ENCODE peak calls at places on chromosomes 13 and 19, in nine cellular contexts. One of them, this sample, is unnamed.

GRCh38 chr19:49749771-49750170 is 13.3 kb downstream of the TSKS start:
- DNase-seq in amniotic stem cell: no peak
- DNase-seq in EH: peak; percentile 77
- DNase-seq in stimulated activated CD4-positive, alpha-beta T cell treated with anti-CD3 and anti-CD28 coated beads, Interleukin-1b, Interleukin-23, amount 100 ng/mL, for 24 hours: no peak
- DNase-seq in colonic mucosa: no peak
- DNase-seq in COR-L47: no peak
- DNase-seq in naive thymus-derived CD8-positive, alpha-beta T cell: no peak
- DNase-seq in cortex of kidney: no peak
- DNase-seq in choroid plexus epithelial cell: no peak
- DNase-seq in this sample: no peak

GRCh38 chr19:18737337-18737953 is 53.7 kb downstream of the COMP start:
- DNase-seq in amniotic stem cell: no peak
- DNase-seq in EH: no peak
- DNase-seq in stimulated activated CD4-positive, alpha-beta T cell treated with anti-CD3 and anti-CD28 coated beads, Interleukin-1b, Interleukin-23, amount 100 ng/mL, for 24 hours: no peak
- DNase-seq in colonic mucosa: no peak
- DNase-seq in COR-L47: no peak
- DNase-seq in naive thymus-derived CD8-positive, alpha-beta T cell: no peak
- DNase-seq in cortex of kidney: no peak
- DNase-seq in choroid plexus epithelial cell: no peak
- DNase-seq in this sample: no peak

GRCh38 chr19:41226053-41226873 is 7.2 kb downstream of the AXL start:
- DNase-seq in amniotic stem cell: peak; percentile 84
- DNase-seq in EH: peak; percentile 94
- DNase-seq in stimulated activated CD4-positive, alpha-beta T cell treated with anti-CD3 and anti-CD28 coated beads, Interleukin-1b, Interleukin-23, amount 100 ng/mL, for 24 hours: peak; percentile 7
- DNase-seq in colonic mucosa: peak; percentile 74
- DNase-seq in COR-L47: no peak
- DNase-seq in naive thymus-derived CD8-positive, alpha-beta T cell: peak; percentile 25
- DNase-seq in cortex of kidney: no peak
- DNase-seq in choroid plexus epithelial cell: peak; percentile 77
- DNase-seq in this sample: no peak

GRCh38 chr19:1324792-1325567 is 39.3 kb downstream of the EFNA2 start:
- DNase-seq in amniotic stem cell: peak; percentile 12
- DNase-seq in EH: peak; percentile 81
- DNase-seq in stimulated activated CD4-positive, alpha-beta T cell treated with anti-CD3 and anti-CD28 coated beads, Interleukin-1b, Interleukin-23, amount 100 ng/mL, for 24 hours: peak; percentile 6
- DNase-seq in colonic mucosa: peak; percentile 61
- DNase-seq in COR-L47: peak; percentile 50
- DNase-seq in naive thymus-derived CD8-positive, alpha-beta T cell: peak; percentile 38
- DNase-seq in cortex of kidney: no peak
- DNase-seq in choroid plexus epithelial cell: peak; percentile 88
- DNase-seq in this sample: peak; percentile 75

GRCh38 chr19:16801599-16801998 is 27.6 kb upstream of the SIN3B start:
- DNase-seq in amniotic stem cell: no peak
- DNase-seq in EH: peak; percentile 60
- DNase-seq in stimulated activated CD4-positive, alpha-beta T cell treated with anti-CD3 and anti-CD28 coated beads, Interleukin-1b, Interleukin-23, amount 100 ng/mL, for 24 hours: no peak
- DNase-seq in colonic mucosa: no peak
- DNase-seq in COR-L47: no peak
- DNase-seq in naive thymus-derived CD8-positive, alpha-beta T cell: no peak
- DNase-seq in cortex of kidney: no peak
- DNase-seq in choroid plexus epithelial cell: peak; percentile 68
- DNase-seq in this sample: no peak

GRCh38 chr19:42051166-42052115 is 18.6 kb downstream of the GRIK5 start:
- DNase-seq in amniotic stem cell: no peak
- DNase-seq in EH: peak; percentile 29
- DNase-seq in stimulated activated CD4-positive, alpha-beta T cell treated with anti-CD3 and anti-CD28 coated beads, Interleukin-1b, Interleukin-23, amount 100 ng/mL, for 24 hours: no peak
- DNase-seq in colonic mucosa: no peak
- DNase-seq in COR-L47: no peak
- DNase-seq in naive thymus-derived CD8-positive, alpha-beta T cell: no peak
- DNase-seq in cortex of kidney: no peak
- DNase-seq in choroid plexus epithelial cell: no peak
- DNase-seq in this sample: no peak

GRCh38 chr13:46401432-46401831 is 14.4 kb upstream of the RUBCNL start:
- DNase-seq in amniotic stem cell: no peak
- DNase-seq in EH: no peak
- DNase-seq in stimulated activated CD4-positive, alpha-beta T cell treated with anti-CD3 and anti-CD28 coated beads, Interleukin-1b, Interleukin-23, amount 100 ng/mL, for 24 hours: no peak
- DNase-seq in colonic mucosa: no peak
- DNase-seq in COR-L47: no peak
- DNase-seq in naive thymus-derived CD8-positive, alpha-beta T cell: no peak
- DNase-seq in cortex of kidney: no peak
- DNase-seq in choroid plexus epithelial cell: no peak
- DNase-seq in this sample: no peak

GRCh38 chr13:99693351-99693750 is 192.1 kb downstream of the TM9SF2 start:
- DNase-seq in amniotic stem cell: no peak
- DNase-seq in EH: no peak
- DNase-seq in stimulated activated CD4-positive, alpha-beta T cell treated with anti-CD3 and anti-CD28 coated beads, Interleukin-1b, Interleukin-23, amount 100 ng/mL, for 24 hours: no peak
- DNase-seq in colonic mucosa: no peak
- DNase-seq in COR-L47: no peak
- DNase-seq in naive thymus-derived CD8-positive, alpha-beta T cell: no peak
- DNase-seq in cortex of kidney: no peak
- DNase-seq in choroid plexus epithelial cell: no peak
- DNase-seq in this sample: no peak

GRCh38 chr13:44648392-44649117 is 72.4 kb upstream of the TSC22D1 start:
- DNase-seq in amniotic stem cell: no peak
- DNase-seq in EH: peak; percentile 14
- DNase-seq in stimulated activated CD4-positive, alpha-beta T cell treated with anti-CD3 and anti-CD28 coated beads, Interleukin-1b, Interleukin-23, amount 100 ng/mL, for 24 hours: no peak
- DNase-seq in colonic mucosa: no peak
- DNase-seq in COR-L47: no peak
- DNase-seq in naive thymus-derived CD8-positive, alpha-beta T cell: no peak
- DNase-seq in cortex of kidney: no peak
- DNase-seq in choroid plexus epithelial cell: peak; percentile 37
- DNase-seq in this sample: no peak

GRCh38 chr13:91347996-91348905 is 764 bp downstream of the MIR17HG start:
- DNase-seq in amniotic stem cell: peak; percentile 42
- DNase-seq in EH: peak; percentile 34
- DNase-seq in stimulated activated CD4-positive, alpha-beta T cell treated with anti-CD3 and anti-CD28 coated beads, Interleukin-1b, Interleukin-23, amount 100 ng/mL, for 24 hours: peak; percentile 60
- DNase-seq in colonic mucosa: peak; percentile 51
- DNase-seq in COR-L47: no peak
- DNase-seq in naive thymus-derived CD8-positive, alpha-beta T cell: peak; percentile 72
- DNase-seq in cortex of kidney: no peak
- DNase-seq in choroid plexus epithelial cell: peak; percentile 53
- DNase-seq in this sample: peak; percentile 74

GRCh38 chr13:72412481-72412880 is 314.9 kb downstream of the MZT1 start:
- DNase-seq in amniotic stem cell: no peak
- DNase-seq in EH: no peak
- DNase-seq in stimulated activated CD4-positive, alpha-beta T cell treated with anti-CD3 and anti-CD28 coated beads, Interleukin-1b, Interleukin-23, amount 100 ng/mL, for 24 hours: no peak
- DNase-seq in colonic mucosa: no peak
- DNase-seq in COR-L47: no peak
- DNase-seq in naive thymus-derived CD8-positive, alpha-beta T cell: no peak
- DNase-seq in cortex of kidney: no peak
- DNase-seq in choroid plexus epithelial cell: no peak
- DNase-seq in this sample: no peak

GRCh38 chr13:53129864-53130393 is 101.3 kb downstream of the OLFM4 start:
- DNase-seq in amniotic stem cell: no peak
- DNase-seq in EH: no peak
- DNase-seq in stimulated activated CD4-positive, alpha-beta T cell treated with anti-CD3 and anti-CD28 coated beads, Interleukin-1b, Interleukin-23, amount 100 ng/mL, for 24 hours: no peak
- DNase-seq in colonic mucosa: no peak
- DNase-seq in COR-L47: no peak
- DNase-seq in naive thymus-derived CD8-positive, alpha-beta T cell: no peak
- DNase-seq in cortex of kidney: no peak
- DNase-seq in choroid plexus epithelial cell: no peak
- DNase-seq in this sample: no peak

GRCh38 chr19:7699422-7700127 is 2.4 kb downstream of the FCER2 start:
- DNase-seq in amniotic stem cell: no peak
- DNase-seq in EH: no peak
- DNase-seq in stimulated activated CD4-positive, alpha-beta T cell treated with anti-CD3 and anti-CD28 coated beads, Interleukin-1b, Interleukin-23, amount 100 ng/mL, for 24 hours: peak; percentile 20
- DNase-seq in colonic mucosa: no peak
- DNase-seq in COR-L47: no peak
- DNase-seq in naive thymus-derived CD8-positive, alpha-beta T cell: no peak
- DNase-seq in cortex of kidney: no peak
- DNase-seq in choroid plexus epithelial cell: no peak
- DNase-seq in this sample: no peak

GRCh38 chr13:107185889-107186288 is 618.0 kb upstream of the ARGLU1 start:
- DNase-seq in amniotic stem cell: no peak
- DNase-seq in EH: no peak
- DNase-seq in stimulated activated CD4-positive, alpha-beta T cell treated with anti-CD3 and anti-CD28 coated beads, Interleukin-1b, Interleukin-23, amount 100 ng/mL, for 24 hours: no peak
- DNase-seq in colonic mucosa: no peak
- DNase-seq in COR-L47: no peak
- DNase-seq in naive thymus-derived CD8-positive, alpha-beta T cell: no peak
- DNase-seq in cortex of kidney: no peak
- DNase-seq in choroid plexus epithelial cell: peak; percentile 43
- DNase-seq in this sample: no peak

GRCh38 chr13:75960538-75960994 is 324.4 kb downstream of the LMO7 start:
- DNase-seq in amniotic stem cell: no peak
- DNase-seq in EH: no peak
- DNase-seq in stimulated activated CD4-positive, alpha-beta T cell treated with anti-CD3 and anti-CD28 coated beads, Interleukin-1b, Interleukin-23, amount 100 ng/mL, for 24 hours: no peak
- DNase-seq in colonic mucosa: no peak
- DNase-seq in COR-L47: no peak
- DNase-seq in naive thymus-derived CD8-positive, alpha-beta T cell: no peak
- DNase-seq in cortex of kidney: no peak
- DNase-seq in choroid plexus epithelial cell: no peak
- DNase-seq in this sample: no peak

GRCh38 chr13:36131931-36132297 is 732 bp upstream of the DCLK1 start:
- DNase-seq in amniotic stem cell: no peak
- DNase-seq in EH: peak; percentile 42
- DNase-seq in stimulated activated CD4-positive, alpha-beta T cell treated with anti-CD3 and anti-CD28 coated beads, Interleukin-1b, Interleukin-23, amount 100 ng/mL, for 24 hours: no peak
- DNase-seq in colonic mucosa: peak; percentile 29
- DNase-seq in COR-L47: no peak
- DNase-seq in naive thymus-derived CD8-positive, alpha-beta T cell: no peak
- DNase-seq in cortex of kidney: no peak
- DNase-seq in choroid plexus epithelial cell: peak; percentile 69
- DNase-seq in this sample: no peak

GRCh38 chr13:20125783-20126165 is 35.1 kb downstream of the GJA3 start:
- DNase-seq in amniotic stem cell: no peak
- DNase-seq in EH: no peak
- DNase-seq in stimulated activated CD4-positive, alpha-beta T cell treated with anti-CD3 and anti-CD28 coated beads, Interleukin-1b, Interleukin-23, amount 100 ng/mL, for 24 hours: no peak
- DNase-seq in colonic mucosa: no peak
- DNase-seq in COR-L47: no peak
- DNase-seq in naive thymus-derived CD8-positive, alpha-beta T cell: no peak
- DNase-seq in cortex of kidney: no peak
- DNase-seq in choroid plexus epithelial cell: no peak
- DNase-seq in this sample: no peak

GRCh38 chr13:43905435-43906031 is 25.8 kb downstream of the LACC1 start:
- DNase-seq in amniotic stem cell: peak; percentile 47
- DNase-seq in EH: peak; percentile 72
- DNase-seq in stimulated activated CD4-positive, alpha-beta T cell treated with anti-CD3 and anti-CD28 coated beads, Interleukin-1b, Interleukin-23, amount 100 ng/mL, for 24 hours: no peak
- DNase-seq in colonic mucosa: peak; percentile 44
- DNase-seq in COR-L47: peak; percentile 47
- DNase-seq in naive thymus-derived CD8-positive, alpha-beta T cell: peak; percentile 34
- DNase-seq in cortex of kidney: no peak
- DNase-seq in choroid plexus epithelial cell: peak; percentile 86
- DNase-seq in this sample: no peak

GRCh38 chr13:99311137-99311536 is 3.9 kb upstream of the GPR183 start:
- DNase-seq in amniotic stem cell: no peak
- DNase-seq in EH: peak; percentile 48
- DNase-seq in stimulated activated CD4-positive, alpha-beta T cell treated with anti-CD3 and anti-CD28 coated beads, Interleukin-1b, Interleukin-23, amount 100 ng/mL, for 24 hours: no peak
- DNase-seq in colonic mucosa: no peak
- DNase-seq in COR-L47: no peak
- DNase-seq in naive thymus-derived CD8-positive, alpha-beta T cell: no peak
- DNase-seq in cortex of kidney: no peak
- DNase-seq in choroid plexus epithelial cell: no peak
- DNase-seq in this sample: no peak

GRCh38 chr13:27657724-27658123 is 36.0 kb downstream of the POLR1D start:
- DNase-seq in amniotic stem cell: no peak
- DNase-seq in EH: no peak
- DNase-seq in stimulated activated CD4-positive, alpha-beta T cell treated with anti-CD3 and anti-CD28 coated beads, Interleukin-1b, Interleukin-23, amount 100 ng/mL, for 24 hours: no peak
- DNase-seq in colonic mucosa: no peak
- DNase-seq in COR-L47: no peak
- DNase-seq in naive thymus-derived CD8-positive, alpha-beta T cell: no peak
- DNase-seq in cortex of kidney: no peak
- DNase-seq in choroid plexus epithelial cell: no peak
- DNase-seq in this sample: no peak

GRCh38 chr13:108897955-108898354 is 268.5 kb downstream of the MYO16 start:
- DNase-seq in amniotic stem cell: no peak
- DNase-seq in EH: no peak
- DNase-seq in stimulated activated CD4-positive, alpha-beta T cell treated with anti-CD3 and anti-CD28 coated beads, Interleukin-1b, Interleukin-23, amount 100 ng/mL, for 24 hours: no peak
- DNase-seq in colonic mucosa: no peak
- DNase-seq in COR-L47: no peak
- DNase-seq in naive thymus-derived CD8-positive, alpha-beta T cell: no peak
- DNase-seq in cortex of kidney: no peak
- DNase-seq in choroid plexus epithelial cell: peak; percentile 13
- DNase-seq in this sample: no peak

GRCh38 chr19:37007587-37008220 is 70.5 kb upstream of the ZNF420 start:
- DNase-seq in amniotic stem cell: no peak
- DNase-seq in EH: no peak
- DNase-seq in stimulated activated CD4-positive, alpha-beta T cell treated with anti-CD3 and anti-CD28 coated beads, Interleukin-1b, Interleukin-23, amount 100 ng/mL, for 24 hours: peak; percentile 28
- DNase-seq in colonic mucosa: peak; percentile 41
- DNase-seq in COR-L47: peak; percentile 8
- DNase-seq in naive thymus-derived CD8-positive, alpha-beta T cell: no peak
- DNase-seq in cortex of kidney: no peak
- DNase-seq in choroid plexus epithelial cell: peak; percentile 64
- DNase-seq in this sample: peak; percentile 3

GRCh38 chr19:292281-292884 is 1.2 kb upstream of the PLPP2 start:
- DNase-seq in amniotic stem cell: no peak
- DNase-seq in EH: no peak
- DNase-seq in stimulated activated CD4-positive, alpha-beta T cell treated with anti-CD3 and anti-CD28 coated beads, Interleukin-1b, Interleukin-23, amount 100 ng/mL, for 24 hours: no peak
- DNase-seq in colonic mucosa: no peak
- DNase-seq in COR-L47: no peak
- DNase-seq in naive thymus-derived CD8-positive, alpha-beta T cell: no peak
- DNase-seq in cortex of kidney: no peak
- DNase-seq in choroid plexus epithelial cell: no peak
- DNase-seq in this sample: no peak

GRCh38 chr19:5057860-5058259 is 88.9 kb downstream of the KDM4B start:
- DNase-seq in amniotic stem cell: no peak
- DNase-seq in EH: peak; percentile 40
- DNase-seq in stimulated activated CD4-positive, alpha-beta T cell treated with anti-CD3 and anti-CD28 coated beads, Interleukin-1b, Interleukin-23, amount 100 ng/mL, for 24 hours: no peak
- DNase-seq in colonic mucosa: no peak
- DNase-seq in COR-L47: peak; percentile 11
- DNase-seq in naive thymus-derived CD8-positive, alpha-beta T cell: no peak
- DNase-seq in cortex of kidney: no peak
- DNase-seq in choroid plexus epithelial cell: peak; percentile 40
- DNase-seq in this sample: no peak

GRCh38 chr13:28730762-28731161 is 12.0 kb upstream of the SLC46A3 start:
- DNase-seq in amniotic stem cell: no peak
- DNase-seq in EH: no peak
- DNase-seq in stimulated activated CD4-positive, alpha-beta T cell treated with anti-CD3 and anti-CD28 coated beads, Interleukin-1b, Interleukin-23, amount 100 ng/mL, for 24 hours: no peak
- DNase-seq in colonic mucosa: no peak
- DNase-seq in COR-L47: no peak
- DNase-seq in naive thymus-derived CD8-positive, alpha-beta T cell: no peak
- DNase-seq in cortex of kidney: no peak
- DNase-seq in choroid plexus epithelial cell: no peak
- DNase-seq in this sample: no peak

GRCh38 chr13:114068723-114069322 is 63.6 kb downstream of the RASA3 start:
- DNase-seq in amniotic stem cell: no peak
- DNase-seq in EH: peak; percentile 82
- DNase-seq in stimulated activated CD4-positive, alpha-beta T cell treated with anti-CD3 and anti-CD28 coated beads, Interleukin-1b, Interleukin-23, amount 100 ng/mL, for 24 hours: no peak
- DNase-seq in colonic mucosa: no peak
- DNase-seq in COR-L47: no peak
- DNase-seq in naive thymus-derived CD8-positive, alpha-beta T cell: no peak
- DNase-seq in cortex of kidney: no peak
- DNase-seq in choroid plexus epithelial cell: peak; percentile 75
- DNase-seq in this sample: no peak

GRCh38 chr19:40611900-40612698 is 10.9 kb downstream of the LTBP4 start:
- DNase-seq in amniotic stem cell: no peak
- DNase-seq in EH: no peak
- DNase-seq in stimulated activated CD4-positive, alpha-beta T cell treated with anti-CD3 and anti-CD28 coated beads, Interleukin-1b, Interleukin-23, amount 100 ng/mL, for 24 hours: no peak
- DNase-seq in colonic mucosa: no peak
- DNase-seq in COR-L47: no peak
- DNase-seq in naive thymus-derived CD8-positive, alpha-beta T cell: no peak
- DNase-seq in cortex of kidney: no peak
- DNase-seq in choroid plexus epithelial cell: no peak
- DNase-seq in this sample: no peak

GRCh38 chr19:2962018-2962670 is 15.2 kb upstream of the TLE6 start:
- DNase-seq in amniotic stem cell: peak; percentile 62
- DNase-seq in EH: peak; percentile 82
- DNase-seq in stimulated activated CD4-positive, alpha-beta T cell treated with anti-CD3 and anti-CD28 coated beads, Interleukin-1b, Interleukin-23, amount 100 ng/mL, for 24 hours: no peak
- DNase-seq in colonic mucosa: peak; percentile 72
- DNase-seq in COR-L47: peak; percentile 84
- DNase-seq in naive thymus-derived CD8-positive, alpha-beta T cell: peak; percentile 64
- DNase-seq in cortex of kidney: no peak
- DNase-seq in choroid plexus epithelial cell: peak; percentile 92
- DNase-seq in this sample: peak; percentile 26

GRCh38 chr19:56837892-56838679 is 2.4 kb downstream of the PEG3 start:
- DNase-seq in amniotic stem cell: no peak
- DNase-seq in EH: no peak
- DNase-seq in stimulated activated CD4-positive, alpha-beta T cell treated with anti-CD3 and anti-CD28 coated beads, Interleukin-1b, Interleukin-23, amount 100 ng/mL, for 24 hours: no peak
- DNase-seq in colonic mucosa: peak; percentile 22
- DNase-seq in COR-L47: no peak
- DNase-seq in naive thymus-derived CD8-positive, alpha-beta T cell: no peak
- DNase-seq in cortex of kidney: no peak
- DNase-seq in choroid plexus epithelial cell: peak; percentile 24
- DNase-seq in this sample: peak; percentile 88

GRCh38 chr13:33640832-33641231 is 177.1 kb upstream of the RFC3 start:
- DNase-seq in amniotic stem cell: no peak
- DNase-seq in EH: peak; percentile 26
- DNase-seq in stimulated activated CD4-positive, alpha-beta T cell treated with anti-CD3 and anti-CD28 coated beads, Interleukin-1b, Interleukin-23, amount 100 ng/mL, for 24 hours: no peak
- DNase-seq in colonic mucosa: no peak
- DNase-seq in COR-L47: no peak
- DNase-seq in naive thymus-derived CD8-positive, alpha-beta T cell: no peak
- DNase-seq in cortex of kidney: no peak
- DNase-seq in choroid plexus epithelial cell: peak; percentile 38
- DNase-seq in this sample: no peak

GRCh38 chr19:17788632-17789031 is 6.3 kb upstream of the B3GNT3 start:
- DNase-seq in amniotic stem cell: no peak
- DNase-seq in EH: no peak
- DNase-seq in stimulated activated CD4-positive, alpha-beta T cell treated with anti-CD3 and anti-CD28 coated beads, Interleukin-1b, Interleukin-23, amount 100 ng/mL, for 24 hours: no peak
- DNase-seq in colonic mucosa: no peak
- DNase-seq in COR-L47: no peak
- DNase-seq in naive thymus-derived CD8-positive, alpha-beta T cell: no peak
- DNase-seq in cortex of kidney: no peak
- DNase-seq in choroid plexus epithelial cell: no peak
- DNase-seq in this sample: no peak

This sample was measured in nucleus accumbens.